ENCODE peak calls at places on chromosomes 16 and 17, in seven cellular contexts. X is neural crest cell, Z is BE2C, O is MG63, F is omental fat pad, T is AG10803, P is SJSA1. Q is an unnamed sample.

GRCh38 chr17:16917995-16918394 is 53.9 kb downstream of the TNFRSF13B start:
- DNase-seq in X (no peak), Z (no peak), O (no peak), F (no peak), T (no peak), P (no peak), Q (no peak)

GRCh38 chr16:58243528-58244004 is 45.7 kb upstream of the CSNK2A2 start:
- DNase-seq in X (no peak), Z (no peak), O (no peak), F (no peak), T (no peak), P (no peak), Q (no peak)

GRCh38 chr16:77816293-77816692 is 27.9 kb downstream of the VAT1L start:
- DNase-seq in X (no peak), Z (no peak), O (peak), F (no peak), T (peak), P (no peak), Q (no peak)

GRCh38 chr16:8808009-8808408 is 10.4 kb downstream of the PMM2 start:
- DNase-seq in X (no peak), Z (no peak), O (no peak), F (no peak), T (no peak), P (no peak), Q (no peak)

GRCh38 chr17:51617876-51618455 is 357.6 kb downstream of the UTP18 start:
- DNase-seq in X (no peak), Z (no peak), O (no peak), F (no peak), T (no peak), P (no peak), Q (no peak)

GRCh38 chr16:57621521-57622268 is 6.7 kb upstream of the ADGRG1 start:
- DNase-seq in X (no peak), Z (no peak), O (no peak), F (no peak), T (no peak), P (no peak), Q (no peak)

GRCh38 chr17:47205419-47205963 is 3.7 kb upstream of the MYL4 start:
- DNase-seq in X (no peak), Z (no peak), O (peak), F (no peak), T (peak), P (peak), Q (no peak)

GRCh38 chr16:67943619-67944503 is at the start of gene LCAT:
- DNase-seq in X (no peak), Z (no peak), O (no peak), F (no peak), T (no peak), P (no peak), Q (peak)

GRCh38 chr17:81050645-81051625 is 16.0 kb downstream of the BAIAP2 start:
- DNase-seq in X (no peak), Z (no peak), O (no peak), F (no peak), T (no peak), P (peak), Q (no peak)

GRCh38 chr17:74101527-74101926 is 102.0 kb upstream of the RPL38 start:
- DNase-seq in X (no peak), Z (no peak), O (no peak), F (no peak), T (no peak), P (no peak), Q (no peak)

GRCh38 chr17:37177234-37177633 is 198.6 kb upstream of the C17orf78 start:
- DNase-seq in X (no peak), Z (no peak), O (no peak), F (no peak), T (no peak), P (no peak), Q (no peak)

GRCh38 chr16:67959520-67959919 is 8.9 kb downstream of the SLC12A4 start:
- DNase-seq in X (no peak), Z (no peak), O (no peak), F (no peak), T (peak), P (peak), Q (no peak)

GRCh38 chr17:73633736-73634135 is 10.5 kb downstream of the SDK2 start:
- DNase-seq in X (no peak), Z (no peak), O (no peak), F (no peak), T (no peak), P (no peak), Q (no peak)

GRCh38 chr16:87415441-87415840 is 23.3 kb downstream of the MAP1LC3B start:
- DNase-seq in X (no peak), Z (no peak), O (no peak), F (no peak), T (no peak), P (no peak), Q (no peak)

GRCh38 chr16:46972971-46973456 is 460 bp downstream of the DNAJA2 start:
- DNase-seq in X (peak), Z (peak), O (peak), F (no peak), T (no peak), P (peak), Q (no peak)